ENCODE peak calls at places on chromosomes 12 and 14, in six cellular contexts. J is IMR-90, G is lower lobe of right lung, F is HepG2, Y is foreskin keratinocyte, W is breast epithelium. E is an unnamed sample.

GRCh38 chr12:76627346-76628135 is 68.0 kb upstream of the OSBPL8 start:
- DNase-seq in J (no peak), G (no peak), F (no peak), Y (no peak), W (no peak), E (no peak)

GRCh38 chr12:89319111-89319510 is 33.2 kb downstream of the DUSP6 start:
- DNase-seq in J (no peak), G (no peak), F (no peak), Y (peak), W (no peak), E (no peak)

GRCh38 chr12:106780010-106780625 is 5.6 kb downstream of the RIC8B start:
- DNase-seq in J (peak), G (no peak), F (no peak), Y (peak), W (no peak), E (no peak)

GRCh38 chr14:74508292-74508731 is 14.7 kb downstream of the ISCA2 start:
- DNase-seq in J (no peak), G (no peak), F (peak), Y (no peak), W (no peak), E (no peak)

GRCh38 chr12:67410246-67410645 is 141.1 kb downstream of the CAND1 start:
- DNase-seq in J (no peak), G (no peak), F (no peak), Y (no peak), W (no peak), E (no peak)

GRCh38 chr12:25884920-25885234 is 73.6 kb upstream of the RASSF8 start:
- DNase-seq in J (no peak), G (no peak), F (no peak), Y (no peak), W (no peak), E (no peak)

GRCh38 chr12:42705863-42706262 is 116.3 kb upstream of the PRICKLE1 start:
- DNase-seq in J (peak), G (peak), F (no peak), Y (peak), W (no peak), E (no peak)

GRCh38 chr12:123384318-123384993 is 524 bp downstream of the KMT5A start:
- DNase-seq in J (no peak), G (no peak), F (no peak), Y (peak), W (no peak), E (no peak)

GRCh38 chr14:64879635-64880381 is at the start of gene SPTB:
- DNase-seq in J (no peak), G (peak), F (no peak), Y (no peak), W (peak), E (peak)

DNA sequence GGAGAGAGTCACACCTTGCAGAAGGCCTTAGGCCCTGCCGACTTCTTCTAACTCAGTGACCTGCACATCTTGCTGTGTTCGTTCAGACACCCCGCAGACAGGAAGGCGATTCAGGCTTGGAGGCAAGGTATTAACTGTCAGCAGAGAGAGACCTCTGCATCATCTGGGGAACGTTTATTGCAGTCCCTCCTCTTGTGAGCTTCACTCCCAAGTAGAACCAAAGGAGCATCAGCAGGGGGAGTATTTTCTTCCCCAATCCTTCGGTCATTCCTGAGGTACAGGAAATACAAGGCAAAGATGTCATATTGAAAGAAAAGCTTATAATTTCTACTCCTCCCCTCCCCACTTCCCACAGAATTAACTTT is 217.9 kb downstream of the CRADD start:
- DNase-seq in J (peak), G (no peak), F (no peak), Y (peak), W (no peak), E (no peak)
- TF ChIP-seq CTCF in J (no peak), G (no peak), F (no peak), Y (peak), W (no peak), E (no peak)

GRCh38 chr12:29241821-29242591 is 92.9 kb downstream of the FAR2 start:
- DNase-seq in J (peak), G (no peak), F (peak), Y (peak), W (no peak), E (peak)
- TF ChIP-seq CTCF in J (no peak), G (peak), F (peak), Y (peak), W (no peak), E (no peak)

DNA sequence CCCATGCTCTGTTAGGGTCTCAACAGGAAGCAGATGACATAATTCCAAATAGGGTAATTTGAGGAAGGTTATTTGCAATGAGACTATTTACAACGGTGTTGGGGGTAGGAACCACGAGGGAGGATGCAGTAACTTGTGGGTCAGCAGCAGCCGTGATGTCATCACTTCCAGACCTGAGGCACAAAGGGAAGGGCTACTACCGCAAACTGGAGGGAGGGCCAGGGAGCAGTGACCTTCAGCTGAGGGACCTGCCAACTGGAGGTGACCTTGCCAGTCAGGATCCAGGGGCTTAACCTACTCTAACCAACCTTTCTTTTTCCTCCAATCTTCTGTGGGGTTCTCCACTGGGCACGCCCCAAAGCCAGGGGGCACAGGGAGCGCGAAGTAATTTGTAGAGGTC is 1.7 kb upstream of the VRK1 start:
- DNase-seq in J (no peak), G (no peak), F (no peak), Y (no peak), W (no peak), E (no peak)
- TF ChIP-seq CTCF in J (no peak), G (no peak), F (no peak), Y (no peak), W (no peak), E (no peak)

DNA sequence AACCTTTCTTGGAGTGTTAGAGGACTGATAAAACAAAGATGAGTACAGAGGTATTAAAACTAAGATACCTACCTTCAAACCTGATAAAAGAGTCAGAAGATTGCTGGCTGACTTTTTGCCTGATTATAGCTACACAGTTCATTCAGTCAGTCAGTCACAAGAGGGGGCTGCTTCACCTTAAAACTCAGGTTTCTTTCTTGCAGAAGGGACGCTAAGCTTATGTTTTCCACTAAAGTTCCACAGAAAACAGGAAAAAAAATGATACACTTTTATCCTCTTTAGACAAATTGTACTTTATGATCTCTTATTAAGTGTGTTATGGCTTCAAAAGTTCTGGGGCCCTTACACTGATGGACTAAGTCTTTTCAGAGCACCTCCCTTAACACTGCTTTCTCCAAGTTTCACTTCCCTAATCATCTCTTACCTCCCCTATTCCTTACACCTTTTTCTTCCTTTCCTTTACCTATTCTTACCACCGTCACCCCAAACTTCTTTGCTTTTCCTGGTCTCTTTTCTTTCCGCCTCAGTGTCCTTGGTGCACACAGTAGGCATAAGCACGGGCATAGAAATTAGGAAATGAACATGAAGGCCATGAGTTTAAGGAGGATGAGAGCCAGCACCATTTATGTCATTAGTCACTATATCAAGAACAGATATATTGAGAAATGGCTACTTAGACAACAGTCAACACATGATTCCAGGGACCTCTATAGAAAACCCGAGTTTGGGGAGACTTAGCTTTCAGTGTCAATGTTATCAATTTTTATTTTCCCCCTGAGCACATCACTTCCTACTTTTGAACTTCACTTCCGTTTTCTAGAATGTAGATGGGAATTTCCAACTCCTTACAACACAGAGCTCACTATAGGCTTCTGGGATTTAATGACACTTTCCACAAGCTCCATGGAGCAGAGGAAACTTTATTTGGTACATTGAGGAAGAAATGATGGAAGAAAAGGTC is 448.9 kb upstream of the OR4E1 start:
- DNase-seq in J (peak), G (no peak), F (peak), Y (peak), W (no peak), E (no peak)
- TF ChIP-seq CTCF in J (peak), G (no peak), F (peak), Y (peak), W (no peak), E (peak)

DNA sequence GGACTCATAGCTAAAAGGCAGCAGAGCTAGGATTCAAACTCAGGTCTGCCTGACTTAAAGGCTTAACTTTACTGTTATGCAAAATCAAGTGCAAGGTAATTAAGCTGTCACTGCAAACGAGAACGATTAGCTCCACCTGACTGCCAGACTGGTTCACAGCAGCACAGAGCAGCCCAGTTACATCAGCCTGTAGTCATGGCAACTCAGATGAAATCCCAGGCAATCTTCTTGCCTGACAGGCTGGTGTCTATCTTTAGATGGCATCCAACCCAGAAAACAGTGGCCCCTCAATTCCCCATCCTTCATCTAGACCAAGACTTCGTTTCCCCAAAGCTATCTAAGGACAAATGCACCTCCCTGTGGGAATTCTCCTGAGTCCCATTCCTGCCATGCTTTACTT is 77.3 kb upstream of the ACTN1 start:
- DNase-seq in J (peak), G (no peak), F (no peak), Y (peak), W (no peak), E (no peak)
- TF ChIP-seq CTCF in J (peak), G (no peak), F (no peak), Y (peak), W (no peak), E (no peak)

DNA sequence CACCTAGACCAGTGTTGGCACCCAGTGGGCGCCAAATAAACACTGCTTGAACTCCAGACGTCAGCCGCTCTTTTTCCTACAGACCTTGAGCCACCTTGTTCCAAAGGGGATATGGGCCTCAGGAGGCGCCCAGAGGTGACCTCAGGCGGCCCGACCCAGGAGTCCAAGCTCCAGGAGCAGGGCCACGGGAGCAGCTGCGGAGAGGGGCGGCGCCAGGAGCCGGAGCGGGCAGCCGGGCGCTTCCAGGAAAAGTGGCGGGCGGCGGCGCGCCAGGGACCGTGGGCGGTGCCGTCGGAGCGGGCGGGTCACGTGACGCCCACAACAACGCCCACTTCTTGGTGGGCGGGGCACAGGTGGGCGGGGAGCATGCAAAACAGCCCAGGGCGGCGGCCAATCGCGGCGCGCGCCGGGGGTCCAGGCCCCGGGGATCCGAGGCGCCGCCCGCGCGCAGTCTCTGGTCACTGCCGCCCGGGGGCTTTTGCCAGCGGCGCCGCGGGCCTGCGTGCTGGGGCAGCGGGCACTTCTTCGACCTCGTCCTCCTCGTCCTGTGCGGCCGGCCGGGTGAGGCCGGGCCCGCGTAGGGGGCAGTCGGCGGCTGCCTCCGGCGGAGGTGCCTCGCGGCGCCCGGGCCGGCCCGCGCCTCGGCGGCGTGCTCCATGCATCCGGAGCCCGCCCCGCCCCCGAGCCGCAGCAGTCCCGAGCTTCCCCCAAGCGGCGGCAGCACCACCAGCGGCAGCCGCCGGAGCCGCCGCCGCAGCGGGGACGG is at the start of gene ORAI1:
- DNase-seq in J (peak), G (peak), F (peak), Y (peak), W (peak), E (peak)
- TF ChIP-seq CTCF in J (peak), G (no peak), F (no peak), Y (peak), W (no peak), E (peak)

DNA sequence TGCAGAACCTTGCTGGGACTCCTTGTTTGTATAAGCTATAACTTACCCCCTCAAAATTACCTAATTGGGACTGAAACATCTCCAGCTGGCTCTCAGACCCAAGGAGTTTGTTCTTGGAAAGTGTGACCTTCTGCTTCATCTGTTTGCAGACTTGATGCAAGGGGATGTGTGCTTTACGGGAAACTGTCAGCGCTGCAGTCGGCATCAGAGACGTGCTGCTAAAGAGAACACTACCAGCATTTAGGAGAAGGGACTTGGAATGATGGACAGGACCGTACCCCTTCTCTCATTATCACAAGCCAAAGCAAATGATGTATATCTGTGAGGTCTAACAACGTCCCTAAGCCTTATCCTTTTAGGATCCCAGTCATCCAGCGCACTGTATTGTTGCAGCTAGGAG is 174.2 kb upstream of the PARP11 start:
- DNase-seq in J (no peak), G (no peak), F (no peak), Y (no peak), W (no peak), E (no peak)
- TF ChIP-seq CTCF in J (no peak), G (no peak), F (no peak), Y (no peak), W (no peak), E (no peak)

GRCh38 chr12:109385339-109386078 is 37.8 kb downstream of the MYO1H start:
- DNase-seq in J (peak), G (peak), F (peak), Y (peak), W (no peak), E (peak)
- TF ChIP-seq CTCF in J (peak), G (peak), F (peak), Y (peak), W (no peak), E (peak)

DNA sequence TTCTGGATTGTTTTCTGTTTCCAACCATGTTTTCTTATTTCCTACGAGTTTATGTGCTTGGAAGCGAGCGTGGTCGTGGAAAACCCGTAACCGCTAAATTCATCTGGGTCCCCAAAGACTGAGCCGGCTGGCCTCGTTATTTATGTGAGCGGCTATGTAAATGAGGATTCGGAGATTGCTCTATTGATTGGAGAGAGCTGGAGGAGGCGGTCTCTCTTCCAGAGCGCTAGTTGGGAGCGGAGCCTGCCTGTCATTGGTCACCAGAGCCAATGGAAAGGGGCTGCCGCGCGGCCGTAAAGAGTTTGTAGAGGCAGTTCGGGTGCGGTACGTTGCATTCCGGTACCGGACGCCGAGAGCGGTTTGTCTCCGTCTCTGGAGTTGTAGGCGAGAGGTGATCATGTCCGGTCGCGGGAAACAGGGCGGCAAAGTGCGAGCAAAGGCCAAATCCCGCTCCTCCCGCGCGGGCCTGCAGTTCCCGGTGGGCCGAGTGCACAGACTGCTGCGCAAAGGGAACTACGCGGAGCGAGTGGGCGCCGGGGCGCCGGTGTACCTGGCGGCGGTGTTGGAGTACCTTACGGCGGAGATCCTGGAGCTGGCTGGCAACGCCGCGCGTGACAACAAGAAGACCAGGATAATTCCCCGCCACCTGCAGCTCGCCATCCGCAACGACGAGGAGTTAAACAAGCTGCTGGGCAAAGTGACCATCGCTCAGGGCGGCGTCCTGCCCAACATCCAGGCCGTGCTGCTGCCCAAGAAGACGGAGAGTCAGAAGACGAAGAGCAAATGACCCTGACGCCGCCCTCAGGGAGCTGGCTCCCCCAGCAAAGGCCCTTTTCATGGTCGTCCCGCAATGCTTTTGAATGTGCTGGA is 29.0 kb downstream of the WBP11 start:
- DNase-seq in J (peak), G (peak), F (peak), Y (peak), W (peak), E (peak)
- TF ChIP-seq CTCF in J (no peak), G (no peak), F (no peak), Y (peak), W (no peak), E (peak)

GRCh38 chr12:62190921-62191746 is 69.1 kb upstream of the USP15 start:
- DNase-seq in J (peak), G (peak), F (no peak), Y (peak), W (no peak), E (peak)
- TF ChIP-seq CTCF in J (no peak), G (no peak), F (no peak), Y (no peak), W (no peak), E (no peak)

E was measured in GM10248.